ENCODE peak calls at places on chromosomes 13 and 19, in eight cellular contexts. R is lung, H is brain microvascular endothelial cell, Q is GM23248, W is left ventricle myocardium inferior, L is heart right ventricle, A is skeletal muscle cell, V is aorta. E is an unnamed sample.

GRCh38 chr19:50972795-50973376 is 3.5 kb upstream of the KLK6 start:
- DNase-seq in H (no peak), L (no peak), A (no peak), Q (no peak), R (no peak), W (no peak), V (peak), E (no peak)

GRCh38 chr19:50223439-50223716 is 20.0 kb downstream of the MYH14 start:
- DNase-seq in L (no peak), A (no peak), V (no peak), W (no peak), H (no peak), Q (no peak), R (no peak), E (no peak)

GRCh38 chr19:51777570-51778460 is 16.8 kb downstream of the FPR2 start:
- DNase-seq in V (peak), H (peak), A (peak), L (peak), Q (peak), R (peak), W (peak), E (peak)

GRCh38 chr13:40102854-40103253 is 447.4 kb downstream of the COG6 start:
- DNase-seq in H (peak), V (no peak), Q (peak), L (no peak), A (peak), R (no peak), W (no peak), E (peak)

GRCh38 chr19:20351244-20351643 is 184.2 kb downstream of the ZNF486 start:
- DNase-seq in H (no peak), V (no peak), W (no peak), L (no peak), R (no peak), Q (no peak), A (no peak), E (no peak)

GRCh38 chr13:69423844-69424243 is 683.8 kb upstream of the ATXN8OS start:
- DNase-seq in H (no peak), L (no peak), R (no peak), A (no peak), V (no peak), W (no peak), Q (no peak), E (no peak)

GRCh38 chr13:108859202-108860012 is 230.0 kb downstream of the MYO16 start:
- DNase-seq in H (peak), R (no peak), V (no peak), A (peak), Q (peak), W (no peak), L (no peak), E (peak)

GRCh38 chr13:20848944-20849343 is 53.6 kb downstream of the XPO4 start:
- DNase-seq in H (no peak), Q (no peak), L (no peak), A (no peak), R (no peak), W (no peak), V (no peak), E (no peak)

GRCh38 chr13:53622431-53622830 is 593.8 kb downstream of the OLFM4 start:
- DNase-seq in V (no peak), Q (no peak), A (no peak), H (no peak), W (no peak), L (no peak), R (no peak), E (peak)

GRCh38 chr13:38960175-38960574 is 30.5 kb downstream of the STOML3 start:
- DNase-seq in H (no peak), R (no peak), W (no peak), Q (no peak), L (no peak), A (no peak), V (no peak), E (no peak)

GRCh38 chr13:78604782-78605611 is 1.6 kb upstream of the POU4F1 start:
- DNase-seq in R (no peak), A (no peak), V (no peak), Q (peak), L (no peak), W (no peak), H (no peak), E (no peak)

GRCh38 chr19:33390120-33390907 is 16.8 kb downstream of the CEBPG start:
- DNase-seq in A (no peak), L (peak), Q (no peak), W (peak), V (peak), H (no peak), R (peak), E (peak)

GRCh38 chr13:33205224-33205623 is 80.3 kb downstream of the STARD13 start:
- DNase-seq in R (no peak), W (no peak), L (no peak), H (no peak), A (no peak), Q (no peak), V (no peak), E (no peak)

GRCh38 chr13:110359840-110360301 is 52.8 kb downstream of the COL4A2 start:
- DNase-seq in Q (no peak), A (no peak), R (no peak), W (no peak), L (no peak), V (no peak), H (peak), E (peak)

GRCh38 chr13:22210134-22210930 is 539.5 kb downstream of the FGF9 start:
- DNase-seq in A (no peak), R (no peak), W (no peak), H (no peak), Q (no peak), L (no peak), V (no peak), E (no peak)

GRCh38 chr13:30797847-30798246 is 62.5 kb downstream of the ALOX5AP start:
- DNase-seq in L (no peak), Q (no peak), H (no peak), A (no peak), R (no peak), W (no peak), V (no peak), E (no peak)

GRCh38 chr19:13831560-13832056 is 36.4 kb downstream of the ZSWIM4 start:
- DNase-seq in R (no peak), A (no peak), Q (peak), L (no peak), V (peak), W (no peak), H (no peak), E (peak)

GRCh38 chr13:30810261-30810701 is 74.9 kb downstream of the ALOX5AP start:
- DNase-seq in L (no peak), W (no peak), V (no peak), A (no peak), R (no peak), H (no peak), Q (no peak), E (no peak)

GRCh38 chr19:37718357-37718756 is 1.2 kb downstream of the ZNF607 start:
- DNase-seq in V (no peak), W (no peak), A (no peak), L (no peak), H (no peak), Q (no peak), R (no peak), E (no peak)

GRCh38 chr13:75359266-75359665 is 122.7 kb downstream of the TBC1D4 start:
- DNase-seq in H (peak), W (no peak), A (peak), Q (peak), V (no peak), L (no peak), R (no peak), E (peak)

GRCh38 chr13:77832339-77833100 is 86.1 kb downstream of the EDNRB start:
- DNase-seq in A (peak), R (no peak), L (no peak), H (no peak), Q (peak), V (no peak), W (no peak), E (peak)

GRCh38 chr13:71320452-71320851 is 546.6 kb downstream of the DACH1 start:
- DNase-seq in H (peak), V (no peak), R (no peak), Q (peak), W (no peak), L (no peak), A (no peak), E (peak)

GRCh38 chr13:32984857-32985626 is 31.2 kb upstream of the KL start:
- DNase-seq in L (no peak), A (no peak), Q (peak), V (no peak), R (no peak), H (no peak), W (no peak), E (no peak)

GRCh38 chr19:35115538-35115951 is at the start of gene FXYD3:
- DNase-seq in W (no peak), V (no peak), R (no peak), L (no peak), H (no peak), Q (no peak), A (no peak), E (no peak)
- H3K4me3 ChIP-seq in W (peak), V (no peak), R (peak), L (no peak), H (no peak), Q (no peak), A (peak), E (no peak)

DNA sequence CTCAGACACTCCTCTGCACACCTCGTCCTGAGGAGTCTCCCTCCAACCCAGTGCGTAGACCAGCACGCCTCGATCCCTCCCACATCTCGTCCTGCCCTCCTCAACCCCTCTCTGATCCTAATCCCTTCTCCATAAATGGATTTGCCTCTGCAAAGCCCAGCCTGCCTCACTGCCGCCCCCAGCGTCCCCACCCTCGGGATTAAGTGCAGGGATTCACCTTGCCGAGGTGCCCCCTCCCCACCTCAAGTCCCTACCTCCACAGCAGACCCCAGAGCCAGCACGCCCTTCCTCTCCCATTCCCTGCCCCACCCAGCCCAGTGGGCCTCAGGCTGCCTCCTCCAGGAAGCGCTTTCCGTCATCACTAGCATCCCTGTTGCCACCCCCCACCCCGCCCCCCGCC is 4.1 kb downstream of the KLF16 start:
- DNase-seq in W (no peak), V (no peak), Q (no peak), R (no peak), L (no peak), H (no peak), A (no peak), E (no peak)
- H3K4me3 ChIP-seq in W (no peak), V (no peak), Q (peak), R (no peak), L (no peak), H (no peak), A (peak), E (no peak)

GRCh38 chr19:10461047-10461949 is 41.0 kb downstream of the PDE4A start:
- DNase-seq in H (peak), W (peak), V (peak), A (peak), Q (peak), L (peak), R (peak), E (peak)
- H3K4me3 ChIP-seq in H (peak), W (peak), V (no peak), A (peak), Q (peak), L (no peak), R (no peak), E (peak)

GRCh38 chr19:872266-872951 is 12.9 kb downstream of the CFD start:
- DNase-seq in W (peak), A (no peak), H (no peak), L (no peak), R (peak), Q (peak), V (no peak), E (peak)
- H3K4me3 ChIP-seq in W (peak), A (no peak), H (no peak), L (no peak), R (no peak), Q (no peak), V (no peak), E (no peak)

GRCh38 chr13:111472083-111472482 is 151.6 kb downstream of the TEX29 start:
- DNase-seq in L (no peak), V (no peak), A (no peak), H (no peak), R (no peak), Q (no peak), W (no peak), E (no peak)
- H3K4me3 ChIP-seq in L (no peak), V (no peak), A (no peak), H (no peak), R (no peak), Q (no peak), W (no peak), E (no peak)

DNA sequence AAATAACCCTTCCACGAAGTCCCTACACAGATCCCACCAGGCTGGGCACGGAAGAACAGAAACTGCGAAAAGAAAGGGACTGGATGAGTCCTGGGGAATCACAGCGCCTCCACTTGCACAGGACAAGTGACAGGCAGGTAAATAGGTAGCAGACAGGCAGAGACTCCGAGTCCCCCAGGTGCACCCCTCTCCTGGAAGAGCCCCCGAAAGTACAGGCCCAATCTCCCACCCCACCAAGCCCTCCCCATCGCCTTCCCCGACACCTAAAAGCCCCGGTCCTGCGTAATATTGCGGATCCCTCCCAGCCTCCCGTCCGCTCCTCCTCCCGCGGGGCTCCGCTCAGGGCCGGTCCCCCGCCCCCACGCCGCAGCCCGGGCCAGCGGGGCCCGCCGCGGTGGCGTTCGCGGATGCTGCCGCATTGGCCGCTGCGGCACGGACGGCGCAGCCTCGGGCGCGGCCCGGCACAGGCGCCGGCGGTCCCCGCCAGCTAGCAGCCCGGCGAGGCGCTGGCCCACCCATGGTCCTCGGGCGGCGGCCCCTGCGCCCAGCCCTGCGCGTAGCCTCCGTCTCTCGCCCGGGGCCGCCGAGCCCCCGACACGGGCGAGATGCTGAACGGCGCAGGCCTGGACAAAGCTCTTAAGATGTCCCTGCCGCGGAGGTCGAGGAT is at the start of gene ATP8A2:
- DNase-seq in Q (peak), R (no peak), A (no peak), W (no peak), L (no peak), H (no peak), V (no peak), E (no peak)
- H3K4me3 ChIP-seq in Q (peak), R (no peak), A (peak), W (peak), L (no peak), H (peak), V (peak), E (peak)

DNA sequence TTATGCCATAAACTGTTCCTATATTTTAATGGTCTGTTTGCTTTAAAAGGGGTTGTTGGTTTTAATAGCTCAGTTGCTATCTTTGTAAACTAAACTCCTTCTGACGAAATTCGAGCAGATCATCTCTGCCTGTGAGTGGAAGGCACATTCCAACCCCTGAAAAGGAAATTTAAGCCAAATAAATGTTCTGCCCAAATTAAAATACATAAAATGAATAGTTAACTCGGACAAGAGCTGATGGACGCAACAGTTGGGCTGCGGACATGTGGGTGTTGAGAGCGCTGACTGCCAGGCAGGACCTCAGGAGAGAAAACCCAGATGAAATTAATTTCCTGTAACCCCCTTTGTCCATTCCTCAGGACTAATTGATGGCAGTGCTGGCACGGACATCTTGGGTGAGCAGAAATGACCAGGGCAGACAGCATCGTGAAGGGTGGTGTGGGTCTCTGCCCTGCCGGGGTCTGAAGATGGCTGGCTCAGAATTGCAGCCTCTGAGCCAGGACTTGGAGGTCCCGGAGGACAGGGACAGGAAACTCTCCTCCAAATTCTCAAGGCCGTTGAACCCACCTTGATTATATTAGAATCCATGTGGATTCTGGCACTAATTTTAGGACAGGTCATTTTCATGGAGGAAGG is 86.4 kb downstream of the TSHZ3 start:
- DNase-seq in H (no peak), A (no peak), R (no peak), Q (no peak), V (no peak), W (no peak), L (no peak), E (peak)
- H3K4me3 ChIP-seq in H (no peak), A (no peak), R (no peak), Q (no peak), V (no peak), W (no peak), L (no peak), E (no peak)

DNA sequence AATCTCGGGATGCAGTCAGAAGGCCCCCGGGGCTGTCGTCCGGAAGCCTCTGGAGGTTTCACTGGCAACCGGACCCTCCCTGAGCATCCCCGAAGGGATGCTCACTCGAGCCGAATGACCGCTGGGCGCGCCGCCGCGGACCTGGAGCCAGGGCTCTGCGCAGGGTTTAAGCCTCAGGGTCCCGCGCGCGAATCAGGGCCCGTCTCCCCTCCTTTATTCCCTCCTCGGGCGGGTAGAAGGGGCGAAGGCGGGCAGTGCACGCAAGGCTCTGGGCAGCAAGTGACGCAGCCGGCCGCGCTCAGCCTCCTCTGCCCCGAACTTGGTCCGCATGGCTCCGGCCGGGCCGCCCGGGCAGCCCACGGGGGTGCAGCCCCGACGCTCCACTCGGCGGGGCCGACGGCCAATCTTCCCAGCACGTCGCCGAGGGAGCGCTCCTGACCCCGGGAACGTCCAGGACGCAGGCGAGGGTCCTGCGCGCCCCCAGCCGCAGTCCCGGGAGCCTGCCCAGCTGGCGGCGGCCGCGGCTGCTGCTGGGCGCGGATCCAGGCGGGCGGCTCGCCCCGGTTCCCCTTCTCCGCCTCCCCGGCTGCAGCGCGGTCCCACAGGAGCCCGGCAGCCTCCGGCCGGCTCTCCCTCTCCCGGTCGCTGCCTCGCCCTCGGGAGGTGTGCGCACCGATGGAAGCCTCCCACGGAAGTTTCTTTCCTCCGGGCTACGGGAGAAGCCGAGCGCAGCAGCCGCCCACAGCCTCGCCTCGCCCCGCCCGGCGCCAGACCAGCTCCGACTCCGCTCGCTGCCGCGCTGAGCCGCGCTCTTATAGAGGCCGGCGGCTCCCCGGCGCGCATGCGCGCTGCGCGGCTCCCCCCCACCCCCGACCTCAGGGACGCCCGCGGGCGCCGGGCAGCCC is at the start of gene SHISA2:
- DNase-seq in H (no peak), A (no peak), L (peak), V (peak), Q (peak), W (peak), R (no peak), E (peak)
- H3K4me3 ChIP-seq in H (peak), A (peak), L (peak), V (peak), Q (peak), W (peak), R (peak), E (peak)

GRCh38 chr19:48696353-48697010 is 711 bp downstream of the FUT2 start:
- DNase-seq in Q (peak), H (no peak), V (no peak), R (no peak), L (no peak), W (no peak), A (no peak), E (no peak)
- H3K4me3 ChIP-seq in Q (peak), H (no peak), V (no peak), R (peak), L (no peak), W (peak), A (peak), E (peak)

E was measured in cardiac fibroblast.